ENCODE peak calls at places on chromosomes 1 and 21, in seven cellular contexts. J is neuronal stem cell, Y is mesendoderm, U is H9, W is H1, R is trophoblast cell, K is mesenchymal stem cell. A is an unnamed sample.

GRCh38 chr1:154696001-154696400 is 88.0 kb upstream of the ADAR start:
- DNase-seq in J (no peak), Y (peak; percentile 16), U (no peak), W (no peak), R (no peak), K (peak; percentile 20), A (no peak)

GRCh38 chr1:207020016-207020708 is 12.4 kb downstream of the C1orf116 start:
- DNase-seq in J (no peak), Y (no peak), U (no peak), W (no peak), R (no peak), K (no peak), A (no peak)

GRCh38 chr1:6700853-6701436 is 671 bp downstream of the DNAJC11 start:
- DNase-seq in J (no peak), Y (peak; percentile 55), U (no peak), W (no peak), R (no peak), K (peak; percentile 30), A (no peak)

GRCh38 chr1:200473698-200474371 is 64.0 kb upstream of the ZNF281 start:
- DNase-seq in J (no peak), Y (no peak), U (no peak), W (no peak), R (no peak), K (no peak), A (no peak)

GRCh38 chr1:230857077-230857476 is 11.2 kb downstream of the C1orf198 start:
- DNase-seq in J (no peak), Y (no peak), U (no peak), W (no peak), R (no peak), K (peak; percentile 83), A (peak; percentile 78)

GRCh38 chr1:69915347-69915746 is 290.0 kb downstream of the LRRC40 start:
- DNase-seq in J (no peak), Y (no peak), U (no peak), W (no peak), R (no peak), K (peak; percentile 28), A (peak; percentile 19)

GRCh38 chr1:168342572-168343280 is 62.0 kb downstream of the TBX19 start:
- DNase-seq in J (peak; percentile 69), Y (peak; percentile 83), U (peak; percentile 86), W (peak; percentile 77), R (peak; percentile 78), K (peak; percentile 83), A (peak; percentile 91)

GRCh38 chr1:29453502-29454240 is 217.3 kb downstream of the PTPRU start:
- DNase-seq in J (peak; percentile 42), Y (peak; percentile 90), U (peak; percentile 77), W (peak; percentile 43), R (no peak), K (peak; percentile 42), A (peak; percentile 53)

GRCh38 chr1:49364676-49365075 is 588.0 kb upstream of the BEND5 start:
- DNase-seq in J (no peak), Y (peak; percentile 39), U (no peak), W (no peak), R (peak; percentile 1), K (no peak), A (no peak)

GRCh38 chr21:33828083-33828482 is 87.5 kb downstream of the ATP5PO start:
- DNase-seq in J (no peak), Y (no peak), U (no peak), W (no peak), R (no peak), K (no peak), A (no peak)

GRCh38 chr1:50977575-50978143 is 7.6 kb downstream of the CDKN2C start:
- DNase-seq in J (no peak), Y (peak; percentile 52), U (no peak), W (no peak), R (peak; percentile 2), K (peak; percentile 42), A (peak; percentile 52)

GRCh38 chr1:47934243-47934805 is 62.9 kb downstream of the TRABD2B start:
- DNase-seq in J (no peak), Y (peak; percentile 57), U (peak; percentile 41), W (no peak), R (no peak), K (peak; percentile 2), A (no peak)

GRCh38 chr1:44568128-44568900 is 106.0 kb downstream of the TMEM53 start:
- DNase-seq in J (no peak), Y (peak; percentile 39), U (no peak), W (no peak), R (no peak), K (no peak), A (no peak)

GRCh38 chr1:2368053-2368744 is 23.2 kb downstream of the MORN1 start:
- DNase-seq in J (no peak), Y (peak; percentile 62), U (no peak), W (no peak), R (no peak), K (no peak), A (no peak)

GRCh38 chr1:186213225-186213607 is 161.8 kb downstream of the TPR start:
- DNase-seq in J (no peak), Y (no peak), U (no peak), W (no peak), R (no peak), K (no peak), A (no peak)

GRCh38 chr1:73333847-73334503 is 864.0 kb downstream of the LRRIQ3 start:
- DNase-seq in J (no peak), Y (no peak), U (no peak), W (no peak), R (no peak), K (no peak), A (no peak)

GRCh38 chr1:153364181-153364580 is 6.5 kb downstream of the S100A9 start:
- DNase-seq in J (no peak), Y (no peak), U (no peak), W (no peak), R (peak; percentile 98), K (no peak), A (no peak)

GRCh38 chr1:5632226-5632625 is 360.0 kb downstream of the NPHP4 start:
- DNase-seq in J (no peak), Y (no peak), U (no peak), W (no peak), R (no peak), K (no peak), A (no peak)

GRCh38 chr21:46081022-46081861 is 16.7 kb upstream of the COL6A2 start:
- DNase-seq in J (no peak), Y (no peak), U (peak; percentile 27), W (no peak), R (peak; percentile 36), K (no peak), A (no peak)

DNA sequence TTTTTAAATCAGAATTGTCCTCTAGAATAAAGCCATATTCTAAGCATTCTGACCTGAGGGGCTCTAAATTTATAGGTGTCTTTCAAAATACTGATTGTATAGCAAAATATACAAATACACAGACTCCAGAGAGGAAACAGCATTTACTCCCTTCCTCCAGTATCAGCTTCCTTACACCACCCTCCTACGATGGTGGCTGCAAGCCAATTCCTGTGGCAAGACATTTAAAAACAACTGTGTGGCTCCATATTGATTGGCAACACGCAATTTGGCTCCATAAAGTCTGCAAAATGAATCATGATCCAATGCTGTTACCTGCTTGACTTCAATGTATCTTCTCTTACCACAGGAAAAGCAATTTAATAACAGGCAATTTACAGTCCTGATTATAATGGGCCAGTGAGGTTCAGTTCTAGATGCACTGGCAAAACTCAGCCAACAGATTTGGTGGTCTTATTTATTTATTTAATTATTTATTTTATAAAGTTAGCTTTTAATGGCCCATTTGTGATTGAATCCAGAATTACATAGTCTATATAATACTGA is 19.7 kb upstream of the ATP6V1G3 start:
- DNase-seq in J (no peak), Y (no peak), U (no peak), W (no peak), R (no peak), K (no peak), A (no peak)
- H2BK120ac ChIP-seq in J (no peak overlapping the region), Y (no peak overlapping the region), U (no peak overlapping the region), W (no peak overlapping the region), R (no peak overlapping the region), K (no peak overlapping the region), A (no peak overlapping the region)

DNA sequence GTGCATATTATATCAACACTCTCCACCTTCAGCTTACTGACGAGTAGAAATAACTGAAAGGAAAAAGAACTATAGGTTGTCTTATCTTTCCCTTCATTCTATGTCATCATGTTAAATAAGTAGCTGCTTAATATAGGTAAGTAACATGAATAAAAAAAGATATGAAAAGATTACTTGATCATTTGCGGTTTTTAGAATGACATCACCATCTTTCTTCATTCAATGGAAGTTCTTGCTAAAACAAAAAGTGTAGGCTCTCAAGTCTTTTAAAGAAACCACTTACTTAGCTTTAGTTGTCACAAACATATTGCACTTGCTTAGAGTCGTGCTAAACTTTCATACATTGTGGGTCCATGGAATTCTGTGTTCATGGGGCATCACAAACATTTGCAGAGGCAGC is 331.1 kb upstream of the DEPDC1 start:
- DNase-seq in J (no peak), Y (no peak), U (no peak), W (no peak), R (no peak), K (no peak), A (no peak)
- H2BK120ac ChIP-seq in J (no peak overlapping the region), Y (no peak overlapping the region), U (no peak overlapping the region), W (no peak overlapping the region), R (no peak overlapping the region), K (no peak overlapping the region), A (no peak overlapping the region)

DNA sequence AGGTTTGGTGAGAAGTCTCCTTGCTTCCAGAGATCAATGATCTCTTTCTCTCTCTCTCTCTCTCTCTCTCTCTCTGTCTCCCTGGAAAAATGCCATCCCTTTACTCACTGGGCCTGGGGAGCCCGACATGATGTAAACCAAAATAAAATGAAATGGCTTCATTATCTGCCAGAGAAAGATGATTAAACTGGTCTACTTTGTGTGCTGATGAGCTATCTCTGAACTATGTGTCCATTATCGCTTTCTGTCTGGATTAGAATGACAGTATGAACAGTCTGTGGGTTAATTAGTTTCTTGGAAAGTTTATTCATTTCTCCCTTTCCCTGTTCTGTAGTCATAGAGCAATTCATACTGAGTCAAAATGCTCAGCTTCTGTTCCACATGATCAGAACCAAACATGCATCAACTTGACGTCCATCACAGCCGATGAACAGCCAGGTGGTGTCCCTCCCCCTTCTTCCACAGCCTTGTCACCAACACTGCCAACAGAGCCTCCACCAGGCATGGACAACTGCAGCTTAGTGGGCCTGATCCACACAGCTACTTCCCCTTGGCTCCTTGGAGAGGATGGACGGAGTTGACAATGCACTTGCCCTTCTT is 72.5 kb upstream of the KCND3 start:
- DNase-seq in J (no peak), Y (no peak), U (no peak), W (no peak), R (no peak), K (no peak), A (no peak)
- H2BK120ac ChIP-seq in J (no peak overlapping the region), Y (no peak overlapping the region), U (no peak overlapping the region), W (no peak overlapping the region), R (no peak overlapping the region), K (no peak overlapping the region), A (no peak overlapping the region)

GRCh38 chr1:160981584-160982411 is 27.2 kb upstream of the ITLN2 start:
- DNase-seq in J (no peak), Y (peak; percentile 52), U (peak; percentile 88), W (peak; percentile 58), R (no peak), K (no peak), A (no peak)

GRCh38 chr1:160987359-160988062 is 32.9 kb upstream of the ITLN2 start:
- DNase-seq in J (no peak), Y (no peak), U (peak; percentile 61), W (no peak), R (no peak), K (no peak), A (no peak)

DNA sequence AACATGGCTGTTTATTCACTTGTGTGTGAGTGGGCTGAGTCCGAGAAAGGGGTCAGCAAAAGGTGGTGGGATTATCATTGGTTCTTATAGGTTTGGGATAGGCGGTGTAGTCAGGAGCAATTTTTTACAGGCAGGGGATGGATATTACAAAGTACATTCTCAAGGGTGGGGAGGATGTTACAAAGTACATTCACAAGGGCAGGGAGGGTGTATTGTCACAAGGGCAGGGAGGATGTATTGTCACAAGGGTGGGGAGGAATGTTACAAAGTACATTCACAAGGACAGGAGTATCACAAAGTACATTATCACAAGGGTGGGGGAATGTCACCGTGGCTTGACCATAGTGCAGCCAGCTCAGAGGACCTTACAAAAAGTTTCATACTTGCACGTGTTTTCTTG is 31.1 kb upstream of the ITLN2 start:
- DNase-seq in J (no peak), Y (no peak), U (no peak), W (no peak), R (no peak), K (no peak), A (no peak)
- H2BK120ac ChIP-seq in J (no peak overlapping the region), Y (no peak overlapping the region), U (no peak overlapping the region), W (no peak overlapping the region), R (no peak overlapping the region), K (no peak overlapping the region), A (no peak overlapping the region)